ENCODE peak calls at places on chromosome 20, in seven cellular contexts. One of them, this sample, is unnamed.

GRCh38 chr20:57265649-57266250 is 691 bp downstream of the BMP7 start:
- DNase-seq in stimulated activated CD4-positive, alpha-beta T cell treated with anti-CD3 and anti-CD28 coated beads, Interleukin-15, amount 100 ng/mL, for 1 hour: no peak
- DNase-seq in stimulated activated CD8-positive, alpha-beta memory T cell treated with anti-CD3 and anti-CD28 coated beads, Interleukin-4, amount 100 ng/mL, for 24 hours: no peak
- DNase-seq in RKO: no peak
- DNase-seq in hippocampal formation: no peak
- DNase-seq in psoas muscle: no peak
- DNase-seq in ACHN: no peak
- DNase-seq in this sample: no peak

GRCh38 chr20:22795897-22796296 is 211.5 kb upstream of the FOXA2 start:
- DNase-seq in stimulated activated CD4-positive, alpha-beta T cell treated with anti-CD3 and anti-CD28 coated beads, Interleukin-15, amount 100 ng/mL, for 1 hour: no peak
- DNase-seq in stimulated activated CD8-positive, alpha-beta memory T cell treated with anti-CD3 and anti-CD28 coated beads, Interleukin-4, amount 100 ng/mL, for 24 hours: no peak
- DNase-seq in RKO: peak
- DNase-seq in hippocampal formation: no peak
- DNase-seq in psoas muscle: peak
- DNase-seq in ACHN: peak
- DNase-seq in this sample: peak

GRCh38 chr20:208937-209566 is 18.0 kb upstream of the DEFB129 start:
- DNase-seq in stimulated activated CD4-positive, alpha-beta T cell treated with anti-CD3 and anti-CD28 coated beads, Interleukin-15, amount 100 ng/mL, for 1 hour: no peak
- DNase-seq in stimulated activated CD8-positive, alpha-beta memory T cell treated with anti-CD3 and anti-CD28 coated beads, Interleukin-4, amount 100 ng/mL, for 24 hours: no peak
- DNase-seq in RKO: peak
- DNase-seq in hippocampal formation: no peak
- DNase-seq in psoas muscle: no peak
- DNase-seq in ACHN: peak
- DNase-seq in this sample: peak

GRCh38 chr20:1033751-1034419 is 31.8 kb upstream of the RSPO4 start:
- DNase-seq in stimulated activated CD4-positive, alpha-beta T cell treated with anti-CD3 and anti-CD28 coated beads, Interleukin-15, amount 100 ng/mL, for 1 hour: no peak
- DNase-seq in stimulated activated CD8-positive, alpha-beta memory T cell treated with anti-CD3 and anti-CD28 coated beads, Interleukin-4, amount 100 ng/mL, for 24 hours: peak
- DNase-seq in RKO: no peak
- DNase-seq in hippocampal formation: no peak
- DNase-seq in psoas muscle: no peak
- DNase-seq in ACHN: no peak
- DNase-seq in this sample: no peak

GRCh38 chr20:15807271-15807670 is 766.0 kb downstream of the KIF16B start:
- DNase-seq in stimulated activated CD4-positive, alpha-beta T cell treated with anti-CD3 and anti-CD28 coated beads, Interleukin-15, amount 100 ng/mL, for 1 hour: no peak
- DNase-seq in stimulated activated CD8-positive, alpha-beta memory T cell treated with anti-CD3 and anti-CD28 coated beads, Interleukin-4, amount 100 ng/mL, for 24 hours: no peak
- DNase-seq in RKO: no peak
- DNase-seq in hippocampal formation: no peak
- DNase-seq in psoas muscle: no peak
- DNase-seq in ACHN: no peak
- DNase-seq in this sample: no peak

GRCh38 chr20:63964412-63964811 is 5.3 kb downstream of the ZNF512B start:
- DNase-seq in stimulated activated CD4-positive, alpha-beta T cell treated with anti-CD3 and anti-CD28 coated beads, Interleukin-15, amount 100 ng/mL, for 1 hour: no peak
- DNase-seq in stimulated activated CD8-positive, alpha-beta memory T cell treated with anti-CD3 and anti-CD28 coated beads, Interleukin-4, amount 100 ng/mL, for 24 hours: no peak
- DNase-seq in RKO: no peak
- DNase-seq in hippocampal formation: no peak
- DNase-seq in psoas muscle: peak
- DNase-seq in ACHN: no peak
- DNase-seq in this sample: no peak

GRCh38 chr20:63768591-63769515 is 29.3 kb downstream of the SLC2A4RG start:
- DNase-seq in stimulated activated CD4-positive, alpha-beta T cell treated with anti-CD3 and anti-CD28 coated beads, Interleukin-15, amount 100 ng/mL, for 1 hour: no peak
- DNase-seq in stimulated activated CD8-positive, alpha-beta memory T cell treated with anti-CD3 and anti-CD28 coated beads, Interleukin-4, amount 100 ng/mL, for 24 hours: no peak
- DNase-seq in RKO: no peak
- DNase-seq in hippocampal formation: no peak
- DNase-seq in psoas muscle: no peak
- DNase-seq in ACHN: no peak
- DNase-seq in this sample: no peak

GRCh38 chr20:5612476-5613291 is 137.5 kb upstream of the SHLD1 start:
- DNase-seq in stimulated activated CD4-positive, alpha-beta T cell treated with anti-CD3 and anti-CD28 coated beads, Interleukin-15, amount 100 ng/mL, for 1 hour: no peak
- DNase-seq in stimulated activated CD8-positive, alpha-beta memory T cell treated with anti-CD3 and anti-CD28 coated beads, Interleukin-4, amount 100 ng/mL, for 24 hours: no peak
- DNase-seq in RKO: peak
- DNase-seq in hippocampal formation: no peak
- DNase-seq in psoas muscle: no peak
- DNase-seq in ACHN: no peak
- DNase-seq in this sample: peak

GRCh38 chr20:59291740-59292139 is 8.7 kb upstream of the EDN3 start:
- DNase-seq in stimulated activated CD4-positive, alpha-beta T cell treated with anti-CD3 and anti-CD28 coated beads, Interleukin-15, amount 100 ng/mL, for 1 hour: no peak
- DNase-seq in stimulated activated CD8-positive, alpha-beta memory T cell treated with anti-CD3 and anti-CD28 coated beads, Interleukin-4, amount 100 ng/mL, for 24 hours: no peak
- DNase-seq in RKO: peak
- DNase-seq in hippocampal formation: no peak
- DNase-seq in psoas muscle: no peak
- DNase-seq in ACHN: no peak
- DNase-seq in this sample: no peak

GRCh38 chr20:33051333-33051732 is 2.4 kb upstream of the BPIFB3 start:
- DNase-seq in stimulated activated CD4-positive, alpha-beta T cell treated with anti-CD3 and anti-CD28 coated beads, Interleukin-15, amount 100 ng/mL, for 1 hour: no peak
- DNase-seq in stimulated activated CD8-positive, alpha-beta memory T cell treated with anti-CD3 and anti-CD28 coated beads, Interleukin-4, amount 100 ng/mL, for 24 hours: no peak
- DNase-seq in RKO: no peak
- DNase-seq in hippocampal formation: no peak
- DNase-seq in psoas muscle: no peak
- DNase-seq in ACHN: no peak
- DNase-seq in this sample: no peak

GRCh38 chr20:5033566-5033965 is 32.3 kb upstream of the SLC23A2 start:
- DNase-seq in stimulated activated CD4-positive, alpha-beta T cell treated with anti-CD3 and anti-CD28 coated beads, Interleukin-15, amount 100 ng/mL, for 1 hour: no peak
- DNase-seq in stimulated activated CD8-positive, alpha-beta memory T cell treated with anti-CD3 and anti-CD28 coated beads, Interleukin-4, amount 100 ng/mL, for 24 hours: no peak
- DNase-seq in RKO: no peak
- DNase-seq in hippocampal formation: no peak
- DNase-seq in psoas muscle: no peak
- DNase-seq in ACHN: no peak
- DNase-seq in this sample: no peak

GRCh38 chr20:25005220-25005619 is 12.7 kb upstream of the APMAP start:
- DNase-seq in stimulated activated CD4-positive, alpha-beta T cell treated with anti-CD3 and anti-CD28 coated beads, Interleukin-15, amount 100 ng/mL, for 1 hour: no peak
- DNase-seq in stimulated activated CD8-positive, alpha-beta memory T cell treated with anti-CD3 and anti-CD28 coated beads, Interleukin-4, amount 100 ng/mL, for 24 hours: no peak
- DNase-seq in RKO: no peak
- DNase-seq in hippocampal formation: no peak
- DNase-seq in psoas muscle: no peak
- DNase-seq in ACHN: peak
- DNase-seq in this sample: no peak

GRCh38 chr20:8062781-8063180 is 43.2 kb upstream of the TMX4 start:
- DNase-seq in stimulated activated CD4-positive, alpha-beta T cell treated with anti-CD3 and anti-CD28 coated beads, Interleukin-15, amount 100 ng/mL, for 1 hour: no peak
- DNase-seq in stimulated activated CD8-positive, alpha-beta memory T cell treated with anti-CD3 and anti-CD28 coated beads, Interleukin-4, amount 100 ng/mL, for 24 hours: no peak
- DNase-seq in RKO: no peak
- DNase-seq in hippocampal formation: no peak
- DNase-seq in psoas muscle: no peak
- DNase-seq in ACHN: no peak
- DNase-seq in this sample: no peak

GRCh38 chr20:56780266-56780665 is 151.2 kb downstream of the TFAP2C start:
- DNase-seq in stimulated activated CD4-positive, alpha-beta T cell treated with anti-CD3 and anti-CD28 coated beads, Interleukin-15, amount 100 ng/mL, for 1 hour: no peak
- DNase-seq in stimulated activated CD8-positive, alpha-beta memory T cell treated with anti-CD3 and anti-CD28 coated beads, Interleukin-4, amount 100 ng/mL, for 24 hours: no peak
- DNase-seq in RKO: no peak
- DNase-seq in hippocampal formation: no peak
- DNase-seq in psoas muscle: no peak
- DNase-seq in ACHN: no peak
- DNase-seq in this sample: no peak

GRCh38 chr20:60589624-60590023 is 631.4 kb downstream of the CDH26 start:
- DNase-seq in stimulated activated CD4-positive, alpha-beta T cell treated with anti-CD3 and anti-CD28 coated beads, Interleukin-15, amount 100 ng/mL, for 1 hour: no peak
- DNase-seq in stimulated activated CD8-positive, alpha-beta memory T cell treated with anti-CD3 and anti-CD28 coated beads, Interleukin-4, amount 100 ng/mL, for 24 hours: no peak
- DNase-seq in RKO: peak
- DNase-seq in hippocampal formation: no peak
- DNase-seq in psoas muscle: no peak
- DNase-seq in ACHN: peak
- DNase-seq in this sample: no peak

GRCh38 chr20:63536997-63537524 is at the start of gene PTK6:
- DNase-seq in stimulated activated CD4-positive, alpha-beta T cell treated with anti-CD3 and anti-CD28 coated beads, Interleukin-15, amount 100 ng/mL, for 1 hour: no peak
- DNase-seq in stimulated activated CD8-positive, alpha-beta memory T cell treated with anti-CD3 and anti-CD28 coated beads, Interleukin-4, amount 100 ng/mL, for 24 hours: no peak
- DNase-seq in RKO: peak
- DNase-seq in hippocampal formation: no peak
- DNase-seq in psoas muscle: peak
- DNase-seq in ACHN: no peak
- DNase-seq in this sample: no peak

GRCh38 chr20:58557713-58558335 is 42.6 kb upstream of the APCDD1L start:
- DNase-seq in stimulated activated CD4-positive, alpha-beta T cell treated with anti-CD3 and anti-CD28 coated beads, Interleukin-15, amount 100 ng/mL, for 1 hour: no peak
- DNase-seq in stimulated activated CD8-positive, alpha-beta memory T cell treated with anti-CD3 and anti-CD28 coated beads, Interleukin-4, amount 100 ng/mL, for 24 hours: no peak
- DNase-seq in RKO: no peak
- DNase-seq in hippocampal formation: no peak
- DNase-seq in psoas muscle: no peak
- DNase-seq in ACHN: no peak
- DNase-seq in this sample: no peak

GRCh38 chr20:43442310-43442880 is 15.3 kb upstream of the SRSF6 start:
- DNase-seq in stimulated activated CD4-positive, alpha-beta T cell treated with anti-CD3 and anti-CD28 coated beads, Interleukin-15, amount 100 ng/mL, for 1 hour: no peak
- DNase-seq in stimulated activated CD8-positive, alpha-beta memory T cell treated with anti-CD3 and anti-CD28 coated beads, Interleukin-4, amount 100 ng/mL, for 24 hours: no peak
- DNase-seq in RKO: no peak
- DNase-seq in hippocampal formation: no peak
- DNase-seq in psoas muscle: no peak
- DNase-seq in ACHN: no peak
- DNase-seq in this sample: no peak

GRCh38 chr20:47493954-47494293 is 7.8 kb upstream of the NCOA3 start:
- DNase-seq in stimulated activated CD4-positive, alpha-beta T cell treated with anti-CD3 and anti-CD28 coated beads, Interleukin-15, amount 100 ng/mL, for 1 hour: no peak
- DNase-seq in stimulated activated CD8-positive, alpha-beta memory T cell treated with anti-CD3 and anti-CD28 coated beads, Interleukin-4, amount 100 ng/mL, for 24 hours: no peak
- DNase-seq in RKO: no peak
- DNase-seq in hippocampal formation: no peak
- DNase-seq in psoas muscle: no peak
- DNase-seq in ACHN: no peak
- DNase-seq in this sample: no peak

GRCh38 chr20:36672991-36673390 is 27.0 kb upstream of the SLA2 start:
- DNase-seq in stimulated activated CD4-positive, alpha-beta T cell treated with anti-CD3 and anti-CD28 coated beads, Interleukin-15, amount 100 ng/mL, for 1 hour: no peak
- DNase-seq in stimulated activated CD8-positive, alpha-beta memory T cell treated with anti-CD3 and anti-CD28 coated beads, Interleukin-4, amount 100 ng/mL, for 24 hours: no peak
- DNase-seq in RKO: no peak
- DNase-seq in hippocampal formation: no peak
- DNase-seq in psoas muscle: no peak
- DNase-seq in ACHN: no peak
- DNase-seq in this sample: no peak

GRCh38 chr20:51354769-51355319 is 187.7 kb downstream of the NFATC2 start:
- DNase-seq in stimulated activated CD4-positive, alpha-beta T cell treated with anti-CD3 and anti-CD28 coated beads, Interleukin-15, amount 100 ng/mL, for 1 hour: no peak
- DNase-seq in stimulated activated CD8-positive, alpha-beta memory T cell treated with anti-CD3 and anti-CD28 coated beads, Interleukin-4, amount 100 ng/mL, for 24 hours: no peak
- DNase-seq in RKO: no peak
- DNase-seq in hippocampal formation: no peak
- DNase-seq in psoas muscle: no peak
- DNase-seq in ACHN: peak
- DNase-seq in this sample: peak

GRCh38 chr20:61556116-61556515 is 304.1 kb downstream of the CDH4 start:
- DNase-seq in stimulated activated CD4-positive, alpha-beta T cell treated with anti-CD3 and anti-CD28 coated beads, Interleukin-15, amount 100 ng/mL, for 1 hour: no peak
- DNase-seq in stimulated activated CD8-positive, alpha-beta memory T cell treated with anti-CD3 and anti-CD28 coated beads, Interleukin-4, amount 100 ng/mL, for 24 hours: no peak
- DNase-seq in RKO: no peak
- DNase-seq in hippocampal formation: no peak
- DNase-seq in psoas muscle: no peak
- DNase-seq in ACHN: peak
- DNase-seq in this sample: no peak

GRCh38 chr20:3783068-3783489 is 1.8 kb upstream of the SPEF1 start:
- DNase-seq in stimulated activated CD4-positive, alpha-beta T cell treated with anti-CD3 and anti-CD28 coated beads, Interleukin-15, amount 100 ng/mL, for 1 hour: no peak
- DNase-seq in stimulated activated CD8-positive, alpha-beta memory T cell treated with anti-CD3 and anti-CD28 coated beads, Interleukin-4, amount 100 ng/mL, for 24 hours: no peak
- DNase-seq in RKO: no peak
- DNase-seq in hippocampal formation: no peak
- DNase-seq in psoas muscle: no peak
- DNase-seq in ACHN: no peak
- DNase-seq in this sample: no peak

GRCh38 chr20:36391456-36391855 is 85.3 kb downstream of the DLGAP4 start:
- DNase-seq in stimulated activated CD4-positive, alpha-beta T cell treated with anti-CD3 and anti-CD28 coated beads, Interleukin-15, amount 100 ng/mL, for 1 hour: no peak
- DNase-seq in stimulated activated CD8-positive, alpha-beta memory T cell treated with anti-CD3 and anti-CD28 coated beads, Interleukin-4, amount 100 ng/mL, for 24 hours: no peak
- DNase-seq in RKO: no peak
- DNase-seq in hippocampal formation: no peak
- DNase-seq in psoas muscle: no peak
- DNase-seq in ACHN: no peak
- DNase-seq in this sample: peak

GRCh38 chr20:36845288-36845969 is 30.5 kb upstream of the TLDC2 start:
- DNase-seq in stimulated activated CD4-positive, alpha-beta T cell treated with anti-CD3 and anti-CD28 coated beads, Interleukin-15, amount 100 ng/mL, for 1 hour: no peak
- DNase-seq in stimulated activated CD8-positive, alpha-beta memory T cell treated with anti-CD3 and anti-CD28 coated beads, Interleukin-4, amount 100 ng/mL, for 24 hours: no peak
- DNase-seq in RKO: no peak
- DNase-seq in hippocampal formation: peak
- DNase-seq in psoas muscle: no peak
- DNase-seq in ACHN: no peak
- DNase-seq in this sample: no peak

GRCh38 chr20:34713194-34713943 is 9.2 kb downstream of the TP53INP2 start:
- DNase-seq in stimulated activated CD4-positive, alpha-beta T cell treated with anti-CD3 and anti-CD28 coated beads, Interleukin-15, amount 100 ng/mL, for 1 hour: no peak
- DNase-seq in stimulated activated CD8-positive, alpha-beta memory T cell treated with anti-CD3 and anti-CD28 coated beads, Interleukin-4, amount 100 ng/mL, for 24 hours: no peak
- DNase-seq in RKO: peak
- DNase-seq in hippocampal formation: no peak
- DNase-seq in psoas muscle: no peak
- DNase-seq in ACHN: peak
- DNase-seq in this sample: peak

GRCh38 chr20:63947638-63948456 is 8.4 kb downstream of the UCKL1 start:
- DNase-seq in stimulated activated CD4-positive, alpha-beta T cell treated with anti-CD3 and anti-CD28 coated beads, Interleukin-15, amount 100 ng/mL, for 1 hour: no peak
- DNase-seq in stimulated activated CD8-positive, alpha-beta memory T cell treated with anti-CD3 and anti-CD28 coated beads, Interleukin-4, amount 100 ng/mL, for 24 hours: no peak
- DNase-seq in RKO: no peak
- DNase-seq in hippocampal formation: peak
- DNase-seq in psoas muscle: peak
- DNase-seq in ACHN: no peak
- DNase-seq in this sample: no peak

GRCh38 chr20:51668932-51669331 is 99.3 kb downstream of the ATP9A start:
- DNase-seq in stimulated activated CD4-positive, alpha-beta T cell treated with anti-CD3 and anti-CD28 coated beads, Interleukin-15, amount 100 ng/mL, for 1 hour: no peak
- DNase-seq in stimulated activated CD8-positive, alpha-beta memory T cell treated with anti-CD3 and anti-CD28 coated beads, Interleukin-4, amount 100 ng/mL, for 24 hours: no peak
- DNase-seq in RKO: no peak
- DNase-seq in hippocampal formation: no peak
- DNase-seq in psoas muscle: no peak
- DNase-seq in ACHN: no peak
- DNase-seq in this sample: no peak

GRCh38 chr20:59043698-59044097 is 1.1 kb upstream of the PRELID3B start:
- DNase-seq in stimulated activated CD4-positive, alpha-beta T cell treated with anti-CD3 and anti-CD28 coated beads, Interleukin-15, amount 100 ng/mL, for 1 hour: no peak
- DNase-seq in stimulated activated CD8-positive, alpha-beta memory T cell treated with anti-CD3 and anti-CD28 coated beads, Interleukin-4, amount 100 ng/mL, for 24 hours: no peak
- DNase-seq in RKO: no peak
- DNase-seq in hippocampal formation: no peak
- DNase-seq in psoas muscle: no peak
- DNase-seq in ACHN: no peak
- DNase-seq in this sample: no peak

GRCh38 chr20:6311097-6311496 is 188.3 kb upstream of the FERMT1 start:
- DNase-seq in stimulated activated CD4-positive, alpha-beta T cell treated with anti-CD3 and anti-CD28 coated beads, Interleukin-15, amount 100 ng/mL, for 1 hour: no peak
- DNase-seq in stimulated activated CD8-positive, alpha-beta memory T cell treated with anti-CD3 and anti-CD28 coated beads, Interleukin-4, amount 100 ng/mL, for 24 hours: no peak
- DNase-seq in RKO: no peak
- DNase-seq in hippocampal formation: no peak
- DNase-seq in psoas muscle: no peak
- DNase-seq in ACHN: no peak
- DNase-seq in this sample: no peak

GRCh38 chr20:60331688-60332300 is 373.6 kb downstream of the CDH26 start:
- DNase-seq in stimulated activated CD4-positive, alpha-beta T cell treated with anti-CD3 and anti-CD28 coated beads, Interleukin-15, amount 100 ng/mL, for 1 hour: no peak
- DNase-seq in stimulated activated CD8-positive, alpha-beta memory T cell treated with anti-CD3 and anti-CD28 coated beads, Interleukin-4, amount 100 ng/mL, for 24 hours: no peak
- DNase-seq in RKO: no peak
- DNase-seq in hippocampal formation: peak
- DNase-seq in psoas muscle: no peak
- DNase-seq in ACHN: no peak
- DNase-seq in this sample: no peak

GRCh38 chr20:58634818-58635665 is 16.0 kb upstream of the STX16 start:
- DNase-seq in stimulated activated CD4-positive, alpha-beta T cell treated with anti-CD3 and anti-CD28 coated beads, Interleukin-15, amount 100 ng/mL, for 1 hour: no peak
- DNase-seq in stimulated activated CD8-positive, alpha-beta memory T cell treated with anti-CD3 and anti-CD28 coated beads, Interleukin-4, amount 100 ng/mL, for 24 hours: peak
- DNase-seq in RKO: no peak
- DNase-seq in hippocampal formation: no peak
- DNase-seq in psoas muscle: no peak
- DNase-seq in ACHN: no peak
- DNase-seq in this sample: no peak

GRCh38 chr20:31548823-31549512 is 34.7 kb downstream of the HM13 start:
- DNase-seq in stimulated activated CD4-positive, alpha-beta T cell treated with anti-CD3 and anti-CD28 coated beads, Interleukin-15, amount 100 ng/mL, for 1 hour: no peak
- DNase-seq in stimulated activated CD8-positive, alpha-beta memory T cell treated with anti-CD3 and anti-CD28 coated beads, Interleukin-4, amount 100 ng/mL, for 24 hours: no peak
- DNase-seq in RKO: no peak
- DNase-seq in hippocampal formation: no peak
- DNase-seq in psoas muscle: no peak
- DNase-seq in ACHN: no peak
- DNase-seq in this sample: no peak

GRCh38 chr20:31693987-31694661 is 28.5 kb downstream of the BCL2L1 start:
- DNase-seq in stimulated activated CD4-positive, alpha-beta T cell treated with anti-CD3 and anti-CD28 coated beads, Interleukin-15, amount 100 ng/mL, for 1 hour: no peak
- DNase-seq in stimulated activated CD8-positive, alpha-beta memory T cell treated with anti-CD3 and anti-CD28 coated beads, Interleukin-4, amount 100 ng/mL, for 24 hours: no peak
- DNase-seq in RKO: no peak
- DNase-seq in hippocampal formation: no peak
- DNase-seq in psoas muscle: no peak
- DNase-seq in ACHN: no peak
- DNase-seq in this sample: no peak

GRCh38 chr20:43731469-43731868 is 4.7 kb upstream of the GTSF1L start:
- DNase-seq in stimulated activated CD4-positive, alpha-beta T cell treated with anti-CD3 and anti-CD28 coated beads, Interleukin-15, amount 100 ng/mL, for 1 hour: no peak
- DNase-seq in stimulated activated CD8-positive, alpha-beta memory T cell treated with anti-CD3 and anti-CD28 coated beads, Interleukin-4, amount 100 ng/mL, for 24 hours: no peak
- DNase-seq in RKO: peak
- DNase-seq in hippocampal formation: no peak
- DNase-seq in psoas muscle: no peak
- DNase-seq in ACHN: no peak
- DNase-seq in this sample: no peak

This sample was measured in lung microvascular endothelial cell.